ENCODE peak calls at places on chromosomes 7 and 10, in nine cellular contexts. E, R, S, Z, U, K, J, C and I are unnamed samples.

GRCh38 chr7:84017653-84018052 is 176.9 kb downstream of the SEMA3A start:
- DNase-seq in E (no peak), R (no peak), S (no peak), Z (no peak), U (no peak), K (peak; percentile 50), J (no peak), C (no peak), I (no peak)

GRCh38 chr7:109476409-109476808 is 906.7 kb downstream of the DNAJB9 start:
- DNase-seq in E (no peak), R (no peak), S (no peak), Z (no peak), U (no peak), K (no peak), J (no peak), C (no peak), I (no peak)

GRCh38 chr7:153628825-153629224 is 423.4 kb upstream of the DPP6 start:
- DNase-seq in E (no peak), R (no peak), S (no peak), Z (no peak), U (no peak), K (no peak), J (no peak), C (no peak), I (no peak)

GRCh38 chr10:83952273-83952672 is 187.0 kb upstream of the GHITM start:
- DNase-seq in E (no peak), R (no peak), S (no peak), Z (no peak), U (no peak), K (no peak), J (no peak), C (no peak), I (no peak)

GRCh38 chr7:41027428-41028115 is 675.3 kb downstream of the INHBA start:
- DNase-seq in E (peak; percentile 83), R (no peak), S (no peak), Z (no peak), U (no peak), K (peak; percentile 100), J (no peak), C (no peak), I (no peak)

GRCh38 chr7:4873071-4873944 is 10.2 kb downstream of the RADIL start:
- DNase-seq in E (no peak), R (no peak), S (no peak), Z (no peak), U (no peak), K (no peak), J (no peak), C (no peak), I (no peak)

GRCh38 chr10:88343761-88344484 is 239.2 kb downstream of the RNLS start:
- DNase-seq in E (no peak), R (no peak), S (no peak), Z (no peak), U (peak; percentile 34), K (peak; percentile 11), J (no peak), C (no peak), I (no peak)

GRCh38 chr7:3439333-3440030 is 138.4 kb downstream of the SDK1 start:
- DNase-seq in E (peak; percentile 88), R (no peak), S (no peak), Z (no peak), U (no peak), K (peak; percentile 98), J (no peak), C (no peak), I (no peak)

GRCh38 chr10:48509974-48510692 is 94.7 kb downstream of the ARHGAP22 start:
- DNase-seq in E (no peak), R (no peak), S (peak; percentile 52), Z (no peak), U (peak; percentile 44), K (no peak), J (peak; percentile 20), C (no peak), I (no peak)

GRCh38 chr10:124073642-124074377 is 19.6 kb downstream of the CHST15 start:
- DNase-seq in E (no peak), R (no peak), S (peak; percentile 60), Z (no peak), U (no peak), K (no peak), J (no peak), C (no peak), I (no peak)

GRCh38 chr10:94357193-94357592 is 5.5 kb downstream of the NOC3L start:
- DNase-seq in E (no peak), R (no peak), S (no peak), Z (no peak), U (no peak), K (no peak), J (no peak), C (no peak), I (no peak)
- H3K36me3 ChIP-seq in E (peaks cover 43% of the 10 kb centered on the region), R (peaks cover 70% of the 10 kb centered on the region), S (peaks cover 84% of the 10 kb centered on the region), Z (peaks cover 25% of the 10 kb centered on the region), U (peaks cover 57% of the 10 kb centered on the region), K (peaks cover 5% of the 10 kb centered on the region), J (peaks cover 59% of the 10 kb centered on the region), C (no peaks in the 10 kb centered on the region), I (peaks cover 50% of the 10 kb centered on the region)

GRCh38 chr10:28616514-28616913 is 60.8 kb upstream of the BAMBI start:
- DNase-seq in E (no peak), R (no peak), S (no peak), Z (no peak), U (no peak), K (no peak), J (no peak), C (no peak), I (no peak)

GRCh38 chr10:28624351-28624750 is 53.0 kb upstream of the BAMBI start:
- DNase-seq in E (peak; percentile 11), R (no peak), S (no peak), Z (no peak), U (no peak), K (no peak), J (no peak), C (no peak), I (no peak)

GRCh38 chr10:28623483-28623882 is 53.8 kb upstream of the BAMBI start:
- DNase-seq in E (no peak), R (no peak), S (no peak), Z (no peak), U (no peak), K (no peak), J (no peak), C (no peak), I (no peak)

GRCh38 chr10:28620251-28620650 is 57.1 kb upstream of the BAMBI start:
- DNase-seq in E (no peak), R (no peak), S (no peak), Z (no peak), U (no peak), K (no peak), J (no peak), C (no peak), I (no peak)

DNA sequence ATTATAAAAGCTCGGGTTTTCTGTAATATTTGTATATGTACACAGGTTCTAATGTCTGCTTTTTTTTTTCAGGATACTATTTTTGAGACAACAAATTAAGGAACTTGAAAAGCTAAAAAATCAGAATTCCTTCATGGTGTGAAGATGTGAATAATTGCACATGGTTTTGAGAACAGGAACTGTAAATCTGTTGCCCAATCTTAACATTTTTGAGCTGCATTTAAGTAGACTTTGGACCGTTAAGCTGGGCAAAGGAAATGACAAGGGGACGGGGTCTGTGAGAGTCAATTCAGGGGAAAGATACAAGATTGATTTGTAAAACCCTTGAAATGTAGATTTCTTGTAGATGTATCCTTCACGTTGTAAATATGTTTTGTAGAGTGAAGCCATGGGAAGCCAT is 57.9 kb upstream of the BAMBI start:
- DNase-seq in E (no peak), R (no peak), S (no peak), Z (no peak), U (no peak), K (no peak), J (no peak), C (no peak), I (no peak)
- H3K36me3 ChIP-seq in E (peaks cover 43% of the 10 kb centered on the region), R (peaks cover 67% of the 10 kb centered on the region), S (peaks cover 74% of the 10 kb centered on the region), Z (peaks cover 40% of the 10 kb centered on the region), U (peaks cover 54% of the 10 kb centered on the region), K (peaks cover 3% of the 10 kb centered on the region), J (peaks cover 51% of the 10 kb centered on the region), C (no peaks in the 10 kb centered on the region), I (peaks cover 57% of the 10 kb centered on the region)

GRCh38 chr7:2376351-2377154 is 21.9 kb downstream of the EIF3B start:
- DNase-seq in E (no peak), R (no peak), S (no peak), Z (no peak), U (no peak), K (no peak), J (no peak), C (no peak), I (no peak)
- H3K36me3 ChIP-seq in E (peaks cover 62% of the 10 kb centered on the region), R (peaks cover 89% of the 10 kb centered on the region), S (peaks cover 97% of the 10 kb centered on the region), Z (peaks cover 94% of the 10 kb centered on the region), U (peaks cover 88% of the 10 kb centered on the region), K (peaks cover 56% of the 10 kb centered on the region), J (peaks cover 93% of the 10 kb centered on the region), C (no peaks in the 10 kb centered on the region), I (peaks cover 92% of the 10 kb centered on the region)

DNA sequence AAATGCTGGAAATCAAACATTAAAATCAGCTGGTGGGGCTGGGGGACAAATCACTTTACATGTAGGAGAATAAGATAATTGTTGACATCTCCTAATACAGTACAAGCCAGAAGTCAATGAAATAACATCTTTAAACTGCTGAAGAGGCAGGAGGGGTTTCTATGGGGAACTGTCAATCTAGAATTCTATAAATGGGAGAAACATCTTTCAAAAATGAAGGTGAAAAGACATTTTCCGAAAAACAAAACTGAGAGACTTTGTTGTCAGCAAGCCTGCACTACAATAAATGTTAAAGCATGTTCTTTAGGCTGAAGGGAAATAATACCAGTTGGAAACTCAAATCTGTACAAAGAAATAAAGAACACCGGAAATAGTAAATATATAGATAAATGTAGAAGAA is 17.3 kb upstream of the MSRB2 start:
- DNase-seq in E (no peak), R (no peak), S (no peak), Z (no peak), U (no peak), K (no peak), J (no peak), C (no peak), I (no peak)
- H3K36me3 ChIP-seq in E (no peaks in the 10 kb centered on the region), R (no peaks in the 10 kb centered on the region), S (no peaks in the 10 kb centered on the region), Z (no peaks in the 10 kb centered on the region), U (no peaks in the 10 kb centered on the region), K (no peaks in the 10 kb centered on the region), J (no peaks in the 10 kb centered on the region), C (no peaks in the 10 kb centered on the region), I (no peaks in the 10 kb centered on the region)

DNA sequence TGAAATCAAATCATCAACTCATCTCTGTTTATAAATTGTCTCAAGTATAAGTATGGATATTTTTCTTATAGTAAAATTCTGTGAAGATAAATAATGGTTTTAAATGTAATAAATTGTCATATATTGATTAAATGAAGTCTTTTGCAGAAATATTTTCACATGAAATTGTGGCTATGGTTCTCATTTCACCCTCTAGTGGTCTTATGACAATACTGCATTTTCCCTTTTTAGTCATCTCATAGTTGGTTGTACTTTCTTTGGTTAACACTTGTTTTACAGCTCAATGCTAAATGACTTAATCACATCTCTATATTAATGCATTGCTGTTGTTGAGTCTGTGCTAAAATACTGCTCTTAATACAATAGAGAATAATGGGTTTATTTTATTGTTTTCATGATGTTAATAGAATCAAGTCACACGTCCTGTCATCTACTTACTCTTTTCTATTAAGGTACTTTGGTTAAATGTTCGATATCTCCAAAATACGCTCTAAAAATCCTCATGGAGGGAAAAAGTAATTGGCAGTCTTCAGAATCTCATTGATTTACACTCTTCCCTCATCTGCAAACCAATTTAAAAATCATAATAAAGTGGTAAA is 38.0 kb upstream of the CACNA2D1 start:
- DNase-seq in E (peak; percentile 9), R (no peak), S (no peak), Z (no peak), U (no peak), K (peak; percentile 17), J (peak; percentile 2), C (no peak), I (no peak)
- H3K36me3 ChIP-seq in E (no peaks in the 10 kb centered on the region), R (no peaks in the 10 kb centered on the region), S (no peaks in the 10 kb centered on the region), Z (no peaks in the 10 kb centered on the region), U (no peaks in the 10 kb centered on the region), K (no peaks in the 10 kb centered on the region), J (no peaks in the 10 kb centered on the region), C (no peaks in the 10 kb centered on the region), I (no peaks in the 10 kb centered on the region)